ENCODE peak calls at places on chromosome 18, in five cellular contexts. Y is tibial nerve, O is dorsolateral prefrontal cortex, P is lung, Q is ascending aorta. F is an unnamed sample.

GRCh38 chr18:58268849-58269248 is 224.8 kb downstream of the NEDD4L start:
- DNase-seq in Y (no peak), O (no peak), P (no peak), Q (no peak), F (no peak)

GRCh38 chr18:35938562-35938961 is 33.9 kb upstream of the RMP24 start:
- DNase-seq in Y (no peak), O (no peak), P (no peak), Q (no peak), F (no peak)

GRCh38 chr18:59814872-59815271 is 84.9 kb upstream of the PMAIP1 start:
- DNase-seq in Y (no peak), O (no peak), P (no peak), Q (no peak), F (no peak)

GRCh38 chr18:37207343-37207742 is 358.3 kb downstream of the CELF4 start:
- DNase-seq in Y (no peak), O (no peak), P (no peak), Q (no peak), F (no peak)

GRCh38 chr18:10965104-10965503 is 184.3 kb downstream of the PIEZO2 start:
- DNase-seq in Y (no peak), O (no peak), P (no peak), Q (no peak), F (no peak)

GRCh38 chr18:23226930-23227728 is 91.8 kb downstream of the CABLES1 start:
- DNase-seq in Y (no peak), O (no peak), P (peak), Q (peak), F (no peak)

GRCh38 chr18:14189858-14190257 is 57.6 kb upstream of the ZNF519 start:
- DNase-seq in Y (no peak), O (no peak), P (no peak), Q (no peak), F (no peak)

GRCh38 chr18:33466822-33467221 is 26.3 kb upstream of the CCDC178 start:
- DNase-seq in Y (no peak), O (no peak), P (no peak), Q (no peak), F (no peak)

GRCh38 chr18:12599543-12599942 is 58.4 kb downstream of the SPIRE1 start:
- DNase-seq in Y (no peak), O (no peak), P (no peak), Q (no peak), F (no peak)

GRCh38 chr18:9719421-9719981 is 11.4 kb downstream of the RAB31 start:
- DNase-seq in Y (no peak), O (no peak), P (peak), Q (peak), F (no peak)

GRCh38 chr18:10351221-10351795 is 103.1 kb upstream of the APCDD1 start:
- DNase-seq in Y (no peak), O (no peak), P (no peak), Q (no peak), F (no peak)

GRCh38 chr18:34783485-34783884 is 73.4 kb downstream of the DTNA start:
- DNase-seq in Y (no peak), O (no peak), P (no peak), Q (no peak), F (no peak)

GRCh38 chr18:711330-711692 is 1.1 kb downstream of the ENOSF1 start:
- DNase-seq in Y (no peak), O (no peak), P (no peak), Q (no peak), F (no peak)

GRCh38 chr18:51630706-51631105 is 433.2 kb upstream of the MEX3C start:
- DNase-seq in Y (no peak), O (no peak), P (no peak), Q (no peak), F (no peak)

GRCh38 chr18:61817086-61817485 is 75.7 kb downstream of the RNF152 start:
- DNase-seq in Y (no peak), O (no peak), P (no peak), Q (no peak), F (no peak)
- TF ChIP-seq CTCF in Y (no peak), O (no peak), P (no peak), Q (no peak), F (no peak)

GRCh38 chr18:24397694-24398365 is at the start of gene OSBPL1A:
- DNase-seq in Y (peak), O (peak), P (peak), Q (peak), F (peak)
- H3K4me3 ChIP-seq in Y (peak), O (peak), P (peak), Q (peak), F (peak)

DNA sequence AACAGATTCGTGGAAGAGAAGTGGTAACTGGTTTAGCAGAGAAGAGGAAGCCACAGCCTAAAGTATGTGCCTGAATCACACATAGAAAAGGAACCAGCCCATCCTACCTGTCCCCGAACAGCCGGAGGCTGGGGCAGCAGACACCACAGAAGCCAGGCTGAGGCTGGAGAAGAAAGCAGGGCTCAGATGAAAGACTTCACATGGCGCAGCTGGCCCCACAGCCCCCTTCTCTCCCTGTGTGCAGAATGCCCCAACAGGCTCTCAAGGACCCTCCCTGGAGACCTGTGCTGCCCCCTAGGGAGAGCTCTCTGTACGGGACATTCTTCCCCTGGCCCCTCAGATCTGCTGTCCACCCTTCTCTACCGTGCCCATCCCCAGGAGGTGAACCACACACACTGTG is 83.5 kb upstream of the RAB12 start:
- DNase-seq in Y (no peak), O (no peak), P (no peak), Q (no peak), F (no peak)
- TF ChIP-seq CTCF in Y (no peak), O (no peak), P (no peak), Q (no peak), F (no peak)

DNA sequence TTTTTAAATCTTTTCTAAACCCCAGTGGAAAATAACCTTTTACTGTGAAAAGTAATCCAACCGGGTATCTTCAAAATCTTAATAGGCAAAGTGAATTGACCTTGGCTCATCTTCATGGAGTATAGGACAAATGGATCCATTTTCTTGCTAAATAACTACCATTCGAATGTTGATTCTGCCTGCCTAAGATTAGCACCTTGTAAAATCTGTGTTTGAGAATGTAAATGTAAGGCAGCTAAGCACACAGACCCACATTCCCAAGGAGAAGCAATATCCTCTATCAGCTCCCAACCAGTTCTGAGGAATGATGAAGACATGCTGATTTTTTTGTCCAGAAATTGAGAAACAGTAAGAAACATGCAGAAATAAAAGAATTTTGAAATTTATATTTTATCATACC is 509.8 kb upstream of the SMIM21 start:
- DNase-seq in Y (no peak), O (no peak), P (no peak), Q (no peak), F (no peak)
- H3K4me3 ChIP-seq in Y (no peak), O (no peak), P (no peak), Q (no peak), F (no peak)

DNA sequence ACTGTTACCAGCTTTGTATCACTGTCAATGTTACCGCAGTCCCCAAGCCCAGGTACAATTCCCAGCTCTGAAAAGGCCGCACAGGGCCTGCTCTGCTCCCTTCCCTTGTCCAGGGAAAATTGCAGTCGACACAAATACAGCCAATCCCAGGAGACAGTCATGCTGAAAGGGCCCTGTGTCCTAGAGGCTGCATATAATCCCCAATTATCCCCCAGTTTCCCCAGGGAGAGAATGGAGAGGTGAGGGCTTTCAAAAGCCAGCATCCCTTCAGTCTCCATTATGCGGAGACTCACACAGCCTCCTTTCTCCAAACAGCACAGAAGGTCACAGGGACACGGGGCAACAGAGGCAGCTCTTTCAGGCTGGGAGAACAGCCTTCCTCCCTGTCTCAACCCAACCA is 17.1 kb upstream of the CTIF start:
- DNase-seq in Y (no peak), O (no peak), P (no peak), Q (no peak), F (no peak)
- TF ChIP-seq CTCF in Y (no peak), O (no peak), P (no peak), Q (no peak), F (no peak)

F was measured in esophagus squamous epithelium.